ENCODE peak calls at places on chromosomes 7 and 10, in ten cellular contexts. J is amygdala, Y is astrocyte of the spinal cord, I is cerebellar cortex, V is mammary epithelial cell, A is retina, F is B cell, D is GM10248, Z is choroid plexus epithelial cell, U is T-cell. S is an unnamed sample.

GRCh38 chr10:116669832-116670644 is 49.3 kb downstream of the PNLIPRP2 start:
- DNase-seq in J (no peak), Y (no peak), I (no peak), V (no peak), A (no peak), F (no peak), D (no peak), Z (no peak), U (no peak), S (no peak)

GRCh38 chr10:129967579-129968019 is 3.5 kb upstream of the EBF3 start:
- DNase-seq in J (no peak), Y (no peak), I (no peak), V (no peak), A (no peak), F (no peak), D (no peak), Z (no peak), U (no peak), S (no peak)

GRCh38 chr10:71648595-71649320 is 70.8 kb downstream of the C10orf105 start:
- DNase-seq in J (no peak), Y (no peak), I (no peak), V (no peak), A (no peak), F (no peak), D (no peak), Z (no peak), U (no peak), S (no peak)

GRCh38 chr7:100010901-100011300 is 4.5 kb upstream of the ZKSCAN1 start:
- DNase-seq in J (no peak), Y (no peak), I (no peak), V (no peak), A (no peak), F (no peak), D (no peak), Z (no peak), U (no peak), S (no peak)

GRCh38 chr7:41261081-41261480 is 441.8 kb downstream of the INHBA start:
- DNase-seq in J (no peak), Y (no peak), I (no peak), V (no peak), A (no peak), F (no peak), D (no peak), Z (no peak), U (no peak), S (no peak)

GRCh38 chr7:479115-479947 is 40.3 kb downstream of the PDGFA start:
- DNase-seq in J (no peak), Y (no peak), I (no peak), V (no peak), A (no peak), F (no peak), D (no peak), Z (no peak), U (no peak), S (no peak)

GRCh38 chr10:17138450-17139062 is 8.9 kb upstream of the CUBN start:
- DNase-seq in J (no peak), Y (peak), I (no peak), V (no peak), A (no peak), F (no peak), D (no peak), Z (no peak), U (no peak), S (no peak)

GRCh38 chr10:70849582-70850016 is 33.9 kb downstream of the SGPL1 start:
- DNase-seq in J (no peak), Y (peak), I (no peak), V (peak), A (no peak), F (no peak), D (no peak), Z (peak), U (no peak), S (peak)

GRCh38 chr10:46255696-46256355 is 31.0 kb upstream of the ANTXRL start:
- DNase-seq in J (no peak), Y (no peak), I (peak), V (peak), A (no peak), F (peak), D (peak), Z (peak), U (no peak), S (no peak)

GRCh38 chr10:59135275-59135674 is 41.2 kb upstream of the PHYHIPL start:
- DNase-seq in J (no peak), Y (no peak), I (no peak), V (no peak), A (no peak), F (no peak), D (no peak), Z (no peak), U (no peak), S (no peak)

GRCh38 chr7:46705416-46706255 is 784.6 kb upstream of the IGFBP3 start:
- DNase-seq in J (no peak), Y (peak), I (no peak), V (no peak), A (no peak), F (no peak), D (no peak), Z (peak), U (no peak), S (no peak)

GRCh38 chr7:99562832-99563231 is 4.4 kb downstream of the ZNF655 start:
- DNase-seq in J (no peak), Y (peak), I (no peak), V (peak), A (no peak), F (no peak), D (no peak), Z (peak), U (no peak), S (peak)

GRCh38 chr7:152583006-152583405 is 92.9 kb downstream of the XRCC2 start:
- DNase-seq in J (no peak), Y (no peak), I (no peak), V (no peak), A (no peak), F (no peak), D (no peak), Z (no peak), U (no peak), S (no peak)

GRCh38 chr10:66218258-66218657 is 707.6 kb upstream of the LRRTM3 start:
- DNase-seq in J (no peak), Y (no peak), I (no peak), V (no peak), A (no peak), F (no peak), D (no peak), Z (no peak), U (no peak), S (no peak)